ENCODE peak calls at places on chromosomes 5 and 9, in eight cellular contexts. One of them, this sample, is unnamed.

GRCh38 chr9:121833061-121833460 is 181.6 kb downstream of the DAB2IP start:
- DNase-seq in choroid plexus epithelial cell: no peak
- DNase-seq in AG04450: no peak
- DNase-seq in HT-29: no peak
- DNase-seq in esophagus squamous epithelium: no peak
- DNase-seq in AG08396: no peak
- DNase-seq in GM04503: no peak
- DNase-seq in NCI-H524: no peak
- DNase-seq in this sample: no peak

GRCh38 chr9:134548618-134549017 is 93.0 kb upstream of the COL5A1 start:
- DNase-seq in choroid plexus epithelial cell: no peak
- DNase-seq in AG04450: no peak
- DNase-seq in NCI-H524: no peak
- DNase-seq in esophagus squamous epithelium: no peak
- DNase-seq in GM04503: no peak
- DNase-seq in AG08396: no peak
- DNase-seq in HT-29: no peak
- DNase-seq in this sample: peak

GRCh38 chr5:148309019-148309418 is 3.2 kb upstream of the SPINK7 start:
- DNase-seq in choroid plexus epithelial cell: no peak
- DNase-seq in GM04503: no peak
- DNase-seq in NCI-H524: no peak
- DNase-seq in AG08396: no peak
- DNase-seq in HT-29: no peak
- DNase-seq in AG04450: no peak
- DNase-seq in esophagus squamous epithelium: no peak
- DNase-seq in this sample: no peak

GRCh38 chr5:43571237-43571636 is 14.4 kb upstream of the PAIP1 start:
- DNase-seq in AG08396: no peak
- DNase-seq in HT-29: no peak
- DNase-seq in esophagus squamous epithelium: no peak
- DNase-seq in GM04503: no peak
- DNase-seq in choroid plexus epithelial cell: no peak
- DNase-seq in AG04450: no peak
- DNase-seq in NCI-H524: no peak
- DNase-seq in this sample: no peak

GRCh38 chr9:95242613-95243012 is 74.9 kb downstream of the FANCC start:
- DNase-seq in choroid plexus epithelial cell: no peak
- DNase-seq in esophagus squamous epithelium: no peak
- DNase-seq in AG08396: no peak
- DNase-seq in NCI-H524: peak
- DNase-seq in GM04503: no peak
- DNase-seq in HT-29: no peak
- DNase-seq in AG04450: no peak
- DNase-seq in this sample: no peak

GRCh38 chr9:137311171-137311970 is 9.3 kb upstream of the NRARP start:
- DNase-seq in AG08396: peak
- DNase-seq in esophagus squamous epithelium: no peak
- DNase-seq in GM04503: no peak
- DNase-seq in NCI-H524: no peak
- DNase-seq in AG04450: no peak
- DNase-seq in choroid plexus epithelial cell: no peak
- DNase-seq in HT-29: peak
- DNase-seq in this sample: peak

GRCh38 chr5:137032929-137033328 is 466.2 kb downstream of the SPOCK1 start:
- DNase-seq in esophagus squamous epithelium: no peak
- DNase-seq in AG04450: no peak
- DNase-seq in choroid plexus epithelial cell: no peak
- DNase-seq in NCI-H524: no peak
- DNase-seq in AG08396: no peak
- DNase-seq in HT-29: no peak
- DNase-seq in GM04503: no peak
- DNase-seq in this sample: no peak

GRCh38 chr9:98879094-98879957 is 64.4 kb upstream of the COL15A1 start:
- DNase-seq in GM04503: no peak
- DNase-seq in AG04450: no peak
- DNase-seq in choroid plexus epithelial cell: no peak
- DNase-seq in NCI-H524: no peak
- DNase-seq in HT-29: no peak
- DNase-seq in esophagus squamous epithelium: no peak
- DNase-seq in AG08396: no peak
- DNase-seq in this sample: no peak

GRCh38 chr5:178320281-178320855 is 87.8 kb upstream of the PHYKPL start:
- DNase-seq in AG04450: no peak
- DNase-seq in HT-29: no peak
- DNase-seq in NCI-H524: no peak
- DNase-seq in esophagus squamous epithelium: no peak
- DNase-seq in AG08396: no peak
- DNase-seq in GM04503: no peak
- DNase-seq in choroid plexus epithelial cell: peak
- DNase-seq in this sample: no peak

GRCh38 chr9:69861011-69861410 is 40.4 kb downstream of the CFAP95 start:
- DNase-seq in NCI-H524: no peak
- DNase-seq in esophagus squamous epithelium: no peak
- DNase-seq in AG04450: no peak
- DNase-seq in choroid plexus epithelial cell: peak
- DNase-seq in HT-29: no peak
- DNase-seq in AG08396: no peak
- DNase-seq in GM04503: no peak
- DNase-seq in this sample: no peak

GRCh38 chr5:141811287-141812155 is 66.7 kb downstream of the PCDH1 start:
- DNase-seq in choroid plexus epithelial cell: no peak
- DNase-seq in esophagus squamous epithelium: no peak
- DNase-seq in HT-29: peak
- DNase-seq in AG08396: no peak
- DNase-seq in GM04503: no peak
- DNase-seq in NCI-H524: peak
- DNase-seq in AG04450: no peak
- DNase-seq in this sample: no peak

GRCh38 chr5:144691936-144692335 is 521.3 kb downstream of the KCTD16 start:
- DNase-seq in AG04450: no peak
- DNase-seq in esophagus squamous epithelium: no peak
- DNase-seq in choroid plexus epithelial cell: no peak
- DNase-seq in GM04503: no peak
- DNase-seq in AG08396: no peak
- DNase-seq in NCI-H524: no peak
- DNase-seq in HT-29: no peak
- DNase-seq in this sample: no peak

GRCh38 chr5:1836176-1836890 is 35.1 kb downstream of the NDUFS6 start:
- DNase-seq in HT-29: no peak
- DNase-seq in esophagus squamous epithelium: no peak
- DNase-seq in AG04450: no peak
- DNase-seq in NCI-H524: no peak
- DNase-seq in choroid plexus epithelial cell: no peak
- DNase-seq in AG08396: no peak
- DNase-seq in GM04503: no peak
- DNase-seq in this sample: peak

GRCh38 chr9:133785753-133786370 is 47.7 kb upstream of the SARDH start:
- DNase-seq in HT-29: no peak
- DNase-seq in AG08396: no peak
- DNase-seq in GM04503: no peak
- DNase-seq in NCI-H524: no peak
- DNase-seq in choroid plexus epithelial cell: no peak
- DNase-seq in esophagus squamous epithelium: no peak
- DNase-seq in AG04450: no peak
- DNase-seq in this sample: no peak

GRCh38 chr9:116644099-116644688 is 42.9 kb upstream of the TRIM32 start:
- DNase-seq in NCI-H524: no peak
- DNase-seq in AG04450: peak
- DNase-seq in HT-29: no peak
- DNase-seq in esophagus squamous epithelium: no peak
- DNase-seq in GM04503: peak
- DNase-seq in choroid plexus epithelial cell: peak
- DNase-seq in AG08396: peak
- DNase-seq in this sample: no peak